ENCODE peak calls at places on chromosomes 5 and 9, in ten cellular contexts. P is CD4-positive, alpha-beta T cell; M is left ventricle myocardium inferior; Y is CD8-positive, alpha-beta T cell; X is naive thymus-derived CD8-positive, alpha-beta T cell; J is skeletal muscle cell; O is NCI-H2107; L is lung; R is dermis microvascular lymphatic vessel endothelial cell; Z is NCI-H510A treated with DMSO at 0.1 percent for 48 hours. I is an unnamed sample.

GRCh38 chr9:134346151-134346550 is 19.9 kb downstream of the RXRA start:
- DNase-seq in R (no peak), X (no peak), O (no peak), J (no peak), P (no peak), Z (no peak), L (no peak), Y (no peak), M (no peak), I (no peak)

GRCh38 chr5:100776244-100776643 is 126.8 kb downstream of the ST8SIA4 start:
- DNase-seq in X (no peak), M (no peak), J (no peak), L (no peak), P (no peak), Y (no peak), O (no peak), R (no peak), Z (no peak), I (no peak)

GRCh38 chr5:32096891-32097592 is 77.1 kb downstream of the GOLPH3 start:
- DNase-seq in P (no peak), J (no peak), X (no peak), Z (no peak), L (no peak), R (peak), O (no peak), Y (no peak), M (no peak), I (no peak)

GRCh38 chr5:67196537-67197059 is at the start of gene CD180:
- DNase-seq in L (no peak), Y (no peak), P (no peak), M (peak), Z (no peak), O (no peak), X (no peak), J (no peak), R (peak), I (no peak)

GRCh38 chr5:160252916-160253315 is 23.6 kb downstream of the FABP6 start:
- DNase-seq in L (no peak), P (no peak), J (no peak), Z (no peak), Y (no peak), X (no peak), R (no peak), M (no peak), O (no peak), I (no peak)

GRCh38 chr5:118195215-118195614 is 793.1 kb downstream of the DTWD2 start:
- DNase-seq in Y (no peak), Z (no peak), X (no peak), R (no peak), O (no peak), M (no peak), L (no peak), P (no peak), J (no peak), I (no peak)

GRCh38 chr9:113682297-113682771 is 193.8 kb upstream of the ZNF618 start:
- DNase-seq in P (peak), O (no peak), M (peak), Z (peak), J (peak), Y (peak), X (peak), R (peak), L (peak), I (peak)

GRCh38 chr5:172129174-172129764 is 58.8 kb downstream of the STK10 start:
- DNase-seq in J (no peak), X (no peak), O (no peak), M (no peak), L (no peak), P (no peak), Z (no peak), Y (no peak), R (no peak), I (no peak)

GRCh38 chr5:81579525-81579924 is 171.4 kb downstream of the SSBP2 start:
- DNase-seq in M (no peak), X (no peak), R (peak), Z (peak), O (no peak), J (no peak), P (no peak), L (no peak), Y (no peak), I (no peak)

GRCh38 chr9:128115187-128116103 is 12.1 kb downstream of the PTGES2 start:
- DNase-seq in J (no peak), M (peak), Y (no peak), O (no peak), L (no peak), X (no peak), P (no peak), R (no peak), Z (no peak), I (peak)

GRCh38 chr5:136192015-136192525 is 892 bp downstream of the SMIM32 start:
- DNase-seq in X (no peak), L (no peak), Y (no peak), J (no peak), R (peak), O (no peak), M (no peak), P (no peak), Z (no peak), I (no peak)

GRCh38 chr5:69136296-69136695 is 30.7 kb upstream of the CCNB1 start:
- DNase-seq in R (no peak), J (peak), M (no peak), Y (no peak), Z (no peak), O (no peak), L (no peak), X (no peak), P (no peak), I (no peak)

GRCh38 chr9:12539602-12540001 is 153.6 kb upstream of the TYRP1 start:
- DNase-seq in M (no peak), X (no peak), R (no peak), Y (no peak), J (no peak), P (no peak), L (no peak), O (no peak), Z (no peak), I (no peak)

GRCh38 chr5:142323480-142324376 is 1.1 kb downstream of the SPRY4 start:
- DNase-seq in X (peak), J (no peak), Z (no peak), O (no peak), Y (no peak), P (no peak), L (peak), R (peak), M (peak), I (peak)

GRCh38 chr5:124289641-124290201 is 456.7 kb downstream of the ZNF608 start:
- DNase-seq in Y (no peak), M (no peak), P (no peak), J (no peak), X (no peak), L (no peak), O (no peak), Z (peak), R (no peak), I (no peak)

GRCh38 chr5:150516011-150516410 is 8.1 kb downstream of the NDST1 start:
- DNase-seq in Z (no peak), M (peak), R (peak), L (peak), J (no peak), P (no peak), X (no peak), Y (no peak), O (no peak), I (peak)

GRCh38 chr9:18543406-18543965 is 69.5 kb downstream of the ADAMTSL1 start:
- DNase-seq in Y (no peak), X (no peak), M (no peak), J (peak), O (no peak), R (peak), L (no peak), P (no peak), Z (no peak), I (no peak)

GRCh38 chr5:8691221-8691620 is 822.3 kb downstream of the MTRR start:
- DNase-seq in P (no peak), R (no peak), Z (no peak), J (no peak), O (no peak), L (no peak), Y (no peak), X (no peak), M (no peak), I (no peak)

GRCh38 chr5:18067615-18068014 is 433.4 kb downstream of the TAF11L14 start:
- DNase-seq in Y (no peak), M (no peak), L (no peak), P (no peak), J (no peak), R (no peak), O (no peak), Z (no peak), X (no peak), I (no peak)

GRCh38 chr5:93062548-93062947 is 518.5 kb downstream of the NR2F1-AS1 start:
- DNase-seq in L (no peak), X (no peak), J (no peak), R (no peak), M (no peak), O (no peak), P (no peak), Y (no peak), Z (no peak), I (no peak)

GRCh38 chr5:148687427-148687826 is 33.1 kb upstream of the HTR4 start:
- DNase-seq in P (no peak), J (no peak), Z (no peak), M (no peak), Y (no peak), R (peak), L (no peak), X (no peak), O (no peak), I (no peak)

GRCh38 chr9:80893190-80893589 is 796.2 kb downstream of the TLE1 start:
- DNase-seq in Z (no peak), X (no peak), R (no peak), P (no peak), J (no peak), O (no peak), Y (no peak), L (no peak), M (no peak), I (no peak)

GRCh38 chr9:34675048-34675714 is 12.7 kb upstream of the CCL27 start:
- DNase-seq in O (peak), Y (peak), J (no peak), P (peak), Z (peak), L (peak), M (peak), X (peak), R (peak), I (peak)

GRCh38 chr9:123070210-123070609 is 36.7 kb downstream of the GPR21 start:
- DNase-seq in L (no peak), Z (no peak), Y (no peak), P (no peak), R (no peak), X (no peak), M (no peak), J (no peak), O (no peak), I (no peak)

GRCh38 chr9:134366223-134367031 is 40.2 kb downstream of the RXRA start:
- DNase-seq in O (peak), X (no peak), L (peak), P (no peak), Y (no peak), R (peak), J (peak), M (peak), Z (peak), I (peak)

GRCh38 chr5:142769251-142769792 is 855 bp upstream of the ARHGAP26 start:
- DNase-seq in P (no peak), Y (no peak), X (no peak), O (no peak), Z (no peak), J (no peak), L (no peak), R (no peak), M (no peak), I (no peak)

GRCh38 chr5:154228696-154229095 is 38.2 kb downstream of the GALNT10 start:
- DNase-seq in O (no peak), R (no peak), L (no peak), Z (no peak), P (no peak), X (no peak), J (no peak), Y (no peak), M (no peak), I (no peak)

GRCh38 chr5:171989276-171989675 is 17.2 kb downstream of the FBXW11 start:
- DNase-seq in Y (no peak), X (no peak), O (no peak), Z (no peak), M (no peak), L (no peak), P (no peak), R (peak), J (no peak), I (no peak)

GRCh38 chr5:154273028-154273617 is 82.6 kb downstream of the GALNT10 start:
- DNase-seq in Y (peak), J (no peak), L (peak), O (no peak), R (no peak), M (no peak), P (no peak), Z (no peak), X (no peak), I (no peak)

GRCh38 chr9:94819161-94819677 is 92.7 kb downstream of the AOPEP start:
- DNase-seq in M (peak), Z (no peak), Y (no peak), O (no peak), X (no peak), P (no peak), R (no peak), L (no peak), J (no peak), I (peak)

GRCh38 chr9:91421987-91422765 is 1.5 kb downstream of the NFIL3 start:
- DNase-seq in Y (no peak), P (no peak), R (peak), J (no peak), X (peak), L (no peak), M (no peak), Z (no peak), O (no peak), I (no peak)

GRCh38 chr9:1922026-1922425 is 93.1 kb upstream of the SMARCA2 start:
- DNase-seq in M (no peak), P (no peak), Y (no peak), L (no peak), R (no peak), J (no peak), X (no peak), O (no peak), Z (no peak), I (no peak)

GRCh38 chr9:130128782-130129424 is 43.3 kb upstream of the NCS1 start:
- DNase-seq in Z (no peak), P (peak), R (peak), J (peak), O (no peak), Y (peak), M (peak), L (peak), X (peak), I (peak)

GRCh38 chr5:130773813-130774212 is 391.2 kb downstream of the HINT1 start:
- DNase-seq in J (no peak), X (no peak), P (no peak), L (no peak), O (no peak), R (no peak), M (no peak), Z (no peak), Y (no peak), I (no peak)

GRCh38 chr5:51378415-51378777 is 4.9 kb upstream of the ISL1 start:
- DNase-seq in P (no peak), M (no peak), Z (no peak), X (no peak), R (no peak), O (no peak), J (no peak), Y (no peak), L (no peak), I (no peak)

GRCh38 chr9:123542435-123543225 is 186.6 kb downstream of the CRB2 start:
- DNase-seq in R (peak), Y (no peak), M (no peak), Z (no peak), O (no peak), L (no peak), X (no peak), J (no peak), P (no peak), I (no peak)

GRCh38 chr9:111056554-111056953 is 18.3 kb upstream of the LPAR1 start:
- DNase-seq in Y (no peak), R (no peak), X (no peak), P (no peak), J (peak), Z (no peak), M (no peak), L (no peak), O (no peak), I (no peak)